ENCODE peak calls at places on chromosomes 12 and 14, in nine cellular contexts. U, S, G, I, V, J, D, Y and L are unnamed samples.

GRCh38 chr14:23067847-23068791 is 10.8 kb upstream of the CDH24 start:
- DNase-seq in Y (no peak), J (no peak), U (no peak), V (no peak), I (no peak), D (peak; percentile 12), S (peak; percentile 40), G (no peak), L (peak; percentile 28)

GRCh38 chr14:71437870-71438269 is 494.4 kb upstream of the RGS6 start:
- DNase-seq in S (no peak), V (no peak), U (no peak), J (no peak), Y (no peak), G (no peak), I (no peak), D (no peak), L (no peak)

GRCh38 chr12:3330976-3331375 is 160.0 kb upstream of the PRMT8 start:
- DNase-seq in G (no peak), V (no peak), J (no peak), S (no peak), I (no peak), D (no peak), Y (no peak), U (no peak), L (no peak)

GRCh38 chr12:68393398-68393797 is 61.2 kb upstream of the MDM1 start:
- DNase-seq in D (no peak), G (no peak), I (no peak), Y (no peak), S (no peak), V (no peak), U (no peak), J (no peak), L (no peak)

GRCh38 chr14:71266994-71267636 is 359.9 kb downstream of the PCNX1 start:
- DNase-seq in V (peak; percentile 23), U (no peak), D (no peak), G (no peak), I (no peak), Y (no peak), S (no peak), J (no peak), L (no peak)

GRCh38 chr14:68663385-68664076 is 129.3 kb downstream of the ZFP36L1 start:
- DNase-seq in J (no peak), U (no peak), G (no peak), S (no peak), D (no peak), I (no peak), V (no peak), Y (no peak), L (no peak)

GRCh38 chr12:111313833-111314259 is 55.0 kb downstream of the PHETA1 start:
- DNase-seq in J (peak; percentile 71), I (peak; percentile 77), U (peak; percentile 90), Y (peak; percentile 67), G (peak; percentile 87), S (peak; percentile 78), D (peak; percentile 69), V (peak; percentile 59), L (peak; percentile 87)

GRCh38 chr12:28222959-28223662 is 32.9 kb downstream of the CCDC91 start:
- DNase-seq in Y (no peak), I (no peak), G (no peak), U (no peak), S (no peak), V (peak; percentile 58), D (no peak), J (no peak), L (no peak)

GRCh38 chr12:108551556-108551955 is 9.4 kb downstream of the SART3 start:
- DNase-seq in Y (no peak), V (no peak), I (no peak), G (no peak), S (no peak), J (no peak), D (no peak), U (no peak), L (no peak)

GRCh38 chr14:68449565-68450295 is 343.1 kb downstream of the ZFP36L1 start:
- DNase-seq in J (no peak), Y (no peak), S (no peak), G (peak; percentile 60), U (peak; percentile 52), D (no peak), V (no peak), I (no peak), L (peak; percentile 77)

GRCh38 chr12:45299132-45299692 is 83.3 kb downstream of the ANO6 start:
- DNase-seq in V (no peak), G (no peak), D (no peak), Y (no peak), J (no peak), S (no peak), I (no peak), U (no peak), L (no peak)

GRCh38 chr12:106436183-106436582 is 78.6 kb downstream of the POLR3B start:
- DNase-seq in U (no peak), S (no peak), G (peak; percentile 12), Y (no peak), I (no peak), V (no peak), D (no peak), J (no peak), L (no peak)

GRCh38 chr14:60220917-60221316 is 28.1 kb upstream of the PPM1A start:
- DNase-seq in J (no peak), I (no peak), G (no peak), D (no peak), V (no peak), S (no peak), Y (no peak), U (no peak), L (no peak)

GRCh38 chr12:84305144-84305543 is 607.5 kb downstream of the SLC6A15 start:
- DNase-seq in I (no peak), V (no peak), J (no peak), G (no peak), D (no peak), Y (no peak), S (no peak), U (no peak), L (no peak)

GRCh38 chr12:57133916-57134315 is 5.6 kb downstream of the LRP1 start:
- DNase-seq in G (no peak), D (no peak), V (no peak), U (no peak), J (peak; percentile 66), S (no peak), I (no peak), Y (peak; percentile 78), L (no peak)
- H3K4me1 ChIP-seq in G (peaks cover 55% of the 10 kb centered on the region), D (peaks cover 59% of the 10 kb centered on the region), V (peaks cover 7% of the 10 kb centered on the region), U (peaks cover 4% of the 10 kb centered on the region), J (peaks cover 17% of the 10 kb centered on the region), S (peaks cover 41% of the 10 kb centered on the region), I (peaks cover 90% of the 10 kb centered on the region), Y (peaks cover 100% of the 10 kb centered on the region), L (peaks cover 21% of the 10 kb centered on the region)

DNA sequence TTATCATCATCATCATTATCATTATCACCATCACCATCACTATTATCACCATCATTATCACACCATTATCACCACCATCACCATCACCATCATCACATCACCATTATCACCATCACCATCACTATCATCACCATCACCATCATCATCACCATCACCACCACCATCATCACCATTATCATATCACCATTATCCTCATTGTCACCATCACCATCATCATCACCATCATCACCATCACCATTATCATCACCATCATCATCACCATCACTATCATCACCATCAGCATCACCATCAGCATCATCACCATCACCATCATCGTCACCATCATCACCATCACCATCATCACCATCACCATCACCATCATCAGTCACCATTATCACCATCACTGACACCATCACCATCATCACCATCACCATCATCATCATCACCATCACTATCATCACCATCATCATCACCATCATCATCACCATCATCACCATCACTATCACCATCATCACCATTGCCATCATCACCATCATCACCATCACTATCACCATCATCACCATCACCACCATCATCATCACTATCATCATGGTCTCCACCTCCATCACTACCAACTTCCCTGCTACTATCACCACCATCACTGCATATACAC is 20.2 kb upstream of the GALNT9 start:
- DNase-seq in D (no peak), G (no peak), Y (no peak), U (no peak), S (no peak), I (no peak), J (no peak), V (no peak), L (no peak)
- H3K4me3 ChIP-seq in D (no peak overlapping the region), G (no peak overlapping the region), Y (no peak overlapping the region), U (no peak overlapping the region), S (no peak overlapping the region), I (no peak overlapping the region), J (no peak overlapping the region), V (no peak overlapping the region), L (no peak overlapping the region)

DNA sequence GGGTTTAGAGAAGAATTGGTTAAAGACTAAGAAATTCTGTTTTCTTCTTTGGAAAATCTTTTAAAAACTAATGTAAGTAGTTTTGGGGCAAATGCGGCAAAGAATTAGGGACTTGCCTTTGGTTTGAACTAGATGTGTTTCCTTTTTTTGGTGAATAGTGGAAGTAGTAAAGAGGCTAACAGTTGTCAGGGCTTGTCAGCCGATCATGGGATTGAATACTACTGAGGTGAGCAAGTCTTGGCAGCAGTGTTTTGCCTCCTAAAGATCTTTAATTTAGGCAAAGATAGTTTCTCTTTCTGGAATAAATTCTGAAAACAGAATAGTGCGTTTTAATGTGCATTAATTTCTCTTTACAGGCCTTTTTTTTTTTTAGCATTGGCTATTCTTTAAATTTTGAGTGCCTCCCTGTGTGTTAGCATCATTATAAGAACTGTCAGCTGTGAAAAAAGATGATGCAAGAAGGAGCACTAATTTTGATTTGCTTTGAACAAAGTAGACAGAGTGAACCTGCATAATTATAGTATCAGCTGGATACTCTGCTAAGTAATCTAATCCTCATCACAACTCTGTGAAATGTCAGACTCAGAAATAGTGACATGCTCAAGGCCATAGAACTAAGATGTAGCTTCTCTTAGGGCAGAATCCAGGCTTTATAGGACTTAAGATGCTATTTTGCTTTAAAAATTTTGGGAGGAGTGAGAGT is 31.7 kb downstream of the FBXO34 start:
- DNase-seq in G (no peak), V (no peak), J (no peak), U (no peak), S (no peak), Y (no peak), I (no peak), D (no peak), L (peak; percentile 49)
- H3K4me1 ChIP-seq in G (peaks cover 20% of the 10 kb centered on the region), V (peaks cover 5% of the 10 kb centered on the region), J (no peaks in the 10 kb centered on the region), U (peaks cover 22% of the 10 kb centered on the region), S (peaks cover 7% of the 10 kb centered on the region), Y (peaks cover 66% of the 10 kb centered on the region), I (peaks cover 40% of the 10 kb centered on the region), D (peaks cover 43% of the 10 kb centered on the region), L (peaks cover 37% of the 10 kb centered on the region)

GRCh38 chr14:75630695-75631452 is 29.8 kb downstream of the ERG28 start:
- DNase-seq in U (no peak), S (no peak), J (no peak), D (no peak), I (no peak), G (no peak), Y (no peak), V (no peak), L (no peak)

GRCh38 chr14:75640876-75641275 is 19.8 kb downstream of the ERG28 start:
- DNase-seq in I (no peak), S (no peak), D (no peak), Y (no peak), V (no peak), U (no peak), J (no peak), G (no peak), L (no peak)

GRCh38 chr14:75634848-75635247 is 25.8 kb downstream of the ERG28 start:
- DNase-seq in J (no peak), S (no peak), G (no peak), U (no peak), V (no peak), Y (no peak), I (no peak), D (no peak), L (no peak)

GRCh38 chr14:75631453-75631831 is 29.2 kb downstream of the ERG28 start:
- DNase-seq in I (no peak), J (no peak), D (no peak), G (peak; percentile 71), Y (no peak), S (no peak), U (no peak), V (no peak), L (no peak)

GRCh38 chr14:75636100-75636692 is 24.5 kb downstream of the ERG28 start:
- DNase-seq in S (no peak), I (no peak), J (no peak), D (no peak), U (no peak), G (peak; percentile 43), V (no peak), Y (no peak), L (no peak)
- H3K4me3 ChIP-seq in S (no peak overlapping the region), I (no peak overlapping the region), J (no peak overlapping the region), D (no peak overlapping the region), U (no peak overlapping the region), G (no peak overlapping the region), V (no peak overlapping the region), Y (no peak overlapping the region), L (no peak overlapping the region)